ENCODE peak calls at places on chromosome 4, in six cellular contexts. Z is uterus, H is right cardiac atrium, K is mesendoderm, B is left ventricle myocardium inferior, I is GM23248. S is an unnamed sample.

GRCh38 chr4:5751918-5752802 is 41.2 kb downstream of the EVC start:
- DNase-seq in K (peak), H (no peak), I (peak), Z (no peak), B (no peak), S (no peak)

GRCh38 chr4:148116264-148116663 is 325.9 kb downstream of the NR3C2 start:
- DNase-seq in B (no peak), H (no peak), I (peak), K (no peak), Z (no peak), S (peak)

GRCh38 chr4:107261241-107261874 is 225.2 kb upstream of the DKK2 start:
- DNase-seq in K (peak), I (no peak), B (no peak), Z (no peak), H (no peak), S (no peak)

GRCh38 chr4:84677093-84677492 is 94.2 kb downstream of the CDS1 start:
- DNase-seq in K (peak), I (no peak), Z (no peak), H (peak), B (no peak), S (no peak)

GRCh38 chr4:108001540-108001939 is 11.9 kb downstream of the HADH start:
- DNase-seq in B (no peak), H (no peak), I (peak), Z (no peak), K (no peak), S (no peak)

GRCh38 chr4:113179091-113179490 is 129.6 kb downstream of the ANK2 start:
- DNase-seq in H (no peak), Z (no peak), B (no peak), I (peak), K (no peak), S (no peak)

GRCh38 chr4:39932776-39933402 is 44.8 kb downstream of the PDS5A start:
- DNase-seq in I (no peak), H (no peak), Z (no peak), K (no peak), B (no peak), S (no peak)

GRCh38 chr4:13722649-13723048 is 95.1 kb upstream of the BOD1L1 start:
- DNase-seq in H (no peak), Z (no peak), B (no peak), K (no peak), I (no peak), S (no peak)

GRCh38 chr4:182711211-182711610 is 206.0 kb downstream of the DCTD start:
- DNase-seq in H (no peak), B (no peak), I (no peak), Z (no peak), K (no peak), S (no peak)

GRCh38 chr4:1520145-1520661 is 114.0 kb upstream of the NKX1-1 start:
- DNase-seq in H (no peak), Z (no peak), K (peak), I (no peak), B (no peak), S (no peak)

GRCh38 chr4:122163301-122163700 is 11.2 kb downstream of the BLTP1 start:
- DNase-seq in Z (no peak), H (no peak), K (no peak), B (no peak), I (no peak), S (no peak)

GRCh38 chr4:81930506-81931238 is 443.1 kb downstream of the HNRNPD start:
- DNase-seq in K (no peak), B (no peak), Z (no peak), I (no peak), H (no peak), S (no peak)

GRCh38 chr4:61224573-61224972 is 24.4 kb downstream of the ADGRL3 start:
- DNase-seq in H (no peak), B (no peak), Z (no peak), K (no peak), I (no peak), S (no peak)

GRCh38 chr4:139819082-139819481 is 153.5 kb downstream of the MGST2 start:
- DNase-seq in I (no peak), Z (no peak), K (no peak), B (no peak), H (no peak), S (no peak)

GRCh38 chr4:83125738-83126141 is 11.2 kb upstream of the PLAC8 start:
- DNase-seq in B (no peak), H (no peak), I (no peak), K (no peak), Z (no peak), S (no peak)

GRCh38 chr4:184450045-184450444 is 24.3 kb downstream of the IRF2 start:
- DNase-seq in K (no peak), I (peak), H (no peak), Z (no peak), B (no peak), S (no peak)

GRCh38 chr4:162921178-162921785 is 245.4 kb downstream of the NAF1 start:
- DNase-seq in H (no peak), K (peak), I (no peak), B (no peak), Z (no peak), S (no peak)

GRCh38 chr4:173520921-173521473 is 9.0 kb downstream of the HAND2 start:
- DNase-seq in B (no peak), I (peak), Z (no peak), K (no peak), H (peak), S (no peak)
- H3K27ac ChIP-seq in B (peak), I (no peak), Z (peak), K (no peak), H (peak), S (no peak)

GRCh38 chr4:16294455-16294854 is 68.2 kb upstream of the TAPT1 start:
- DNase-seq in B (no peak), K (no peak), I (peak), Z (no peak), H (no peak), S (no peak)
- H3K27ac ChIP-seq in B (no peak), K (no peak), I (no peak), Z (no peak), H (no peak), S (no peak)

GRCh38 chr4:100022792-100023222 is 72.7 kb upstream of the H2AZ1 start:
- DNase-seq in B (no peak), K (peak), Z (no peak), I (no peak), H (no peak), S (no peak)
- H3K27ac ChIP-seq in B (no peak), K (no peak), Z (no peak), I (no peak), H (no peak), S (no peak)

GRCh38 chr4:10105920-10106319 is 10.7 kb downstream of the WDR1 start:
- DNase-seq in H (peak), Z (no peak), K (no peak), B (no peak), I (no peak), S (no peak)

GRCh38 chr4:10104211-10104990 is 12.2 kb downstream of the WDR1 start:
- DNase-seq in I (peak), K (no peak), B (no peak), H (peak), Z (no peak), S (no peak)

GRCh38 chr4:10104991-10105276 is 11.7 kb downstream of the WDR1 start:
- DNase-seq in Z (no peak), I (no peak), B (no peak), K (no peak), H (peak), S (no peak)

GRCh38 chr4:10106421-10107039 is 10.1 kb downstream of the WDR1 start:
- DNase-seq in Z (peak), B (no peak), H (peak), I (peak), K (peak), S (no peak)

DNA sequence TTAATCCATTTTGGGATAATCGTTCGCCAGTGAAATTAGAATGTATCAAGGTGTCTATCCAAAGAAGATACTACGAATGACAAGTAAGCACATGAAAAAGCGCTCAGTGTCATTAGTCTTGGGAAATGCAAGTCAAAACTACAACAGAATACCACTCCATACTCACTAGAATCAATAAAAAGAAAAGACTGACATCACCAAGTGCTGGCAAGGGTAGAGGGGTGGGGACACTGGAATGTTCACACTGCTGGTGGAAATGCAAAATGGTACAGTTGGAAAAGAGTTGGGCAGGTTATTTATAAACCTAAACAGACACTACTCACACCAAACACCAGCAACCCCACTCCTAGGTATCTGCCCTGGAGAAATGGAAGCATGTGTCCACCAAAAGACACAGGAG is 11.2 kb downstream of the WDR1 start:
- DNase-seq in K (no peak), I (peak), Z (no peak), B (no peak), H (no peak), S (no peak)
- H3K27ac ChIP-seq in K (no peak), I (peak), Z (peak), B (peak), H (peak), S (no peak)

DNA sequence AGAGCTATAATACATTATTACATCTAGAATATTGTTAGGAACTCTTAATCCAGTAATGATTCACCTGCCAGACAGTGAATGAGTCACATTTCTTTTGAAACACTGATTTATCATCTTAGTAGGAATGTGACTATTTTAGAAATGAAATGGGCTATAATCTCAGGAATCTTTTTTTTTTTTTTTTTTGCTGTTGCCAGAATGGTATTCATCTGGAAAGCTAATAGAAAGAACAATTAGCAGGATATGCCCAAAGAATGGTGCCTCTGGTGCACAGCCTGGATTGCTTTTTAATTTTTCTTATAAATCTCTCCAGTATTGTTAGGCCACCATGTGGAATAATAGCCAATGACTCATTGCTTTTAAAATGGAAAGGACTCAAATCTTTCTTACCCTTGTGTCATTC is 181.1 kb upstream of the SMIM31 start:
- DNase-seq in B (no peak), K (no peak), Z (no peak), I (peak), H (no peak), S (no peak)
- H3K27ac ChIP-seq in B (no peak), K (no peak), Z (no peak), I (no peak), H (no peak), S (no peak)

GRCh38 chr4:142130636-142131035 is 494.3 kb downstream of the IL15 start:
- DNase-seq in H (no peak), B (no peak), I (no peak), Z (no peak), K (no peak), S (no peak)
- H3K27ac ChIP-seq in H (no peak), B (no peak), I (no peak), Z (peak), K (no peak), S (no peak)

GRCh38 chr4:23877758-23878229 is 12.1 kb downstream of the PPARGC1A start:
- DNase-seq in Z (peak), K (peak), B (no peak), H (no peak), I (no peak), S (no peak)
- H3K27ac ChIP-seq in Z (no peak), K (no peak), B (peak), H (peak), I (no peak), S (no peak)